ENCODE peak calls at places on chromosomes 4 and X, in nine cellular contexts. One of them, this sample, is unnamed.

GRCh38 chr4:4426511-4427477 is 39.9 kb downstream of the NSG1 start:
- DNase-seq in neuronal stem cell: peak
- DNase-seq in fibroblast of the conjunctiva: no peak
- DNase-seq in GM23248: no peak
- DNase-seq in substantia nigra: no peak
- DNase-seq in CD14-positive monocyte: peak
- DNase-seq in psoas muscle: no peak
- DNase-seq in heart left ventricle: peak
- DNase-seq in ecto neural progenitor cell: no peak
- DNase-seq in this sample: no peak

GRCh38 chr4:108714880-108715279 is 48.0 kb downstream of the ETNPPL start:
- DNase-seq in neuronal stem cell: no peak
- DNase-seq in fibroblast of the conjunctiva: no peak
- DNase-seq in GM23248: no peak
- DNase-seq in substantia nigra: no peak
- DNase-seq in CD14-positive monocyte: no peak
- DNase-seq in psoas muscle: no peak
- DNase-seq in heart left ventricle: no peak
- DNase-seq in ecto neural progenitor cell: no peak
- DNase-seq in this sample: no peak

GRCh38 chr4:85780664-85781063 is 305.7 kb downstream of the ARHGAP24 start:
- DNase-seq in neuronal stem cell: no peak
- DNase-seq in fibroblast of the conjunctiva: no peak
- DNase-seq in GM23248: peak
- DNase-seq in substantia nigra: no peak
- DNase-seq in CD14-positive monocyte: no peak
- DNase-seq in psoas muscle: no peak
- DNase-seq in heart left ventricle: no peak
- DNase-seq in ecto neural progenitor cell: no peak
- DNase-seq in this sample: no peak

GRCh38 chr4:9898596-9899345 is 117.3 kb downstream of the DRD5 start:
- DNase-seq in neuronal stem cell: peak
- DNase-seq in fibroblast of the conjunctiva: no peak
- DNase-seq in GM23248: peak
- DNase-seq in substantia nigra: peak
- DNase-seq in CD14-positive monocyte: no peak
- DNase-seq in psoas muscle: no peak
- DNase-seq in heart left ventricle: peak
- DNase-seq in ecto neural progenitor cell: peak
- DNase-seq in this sample: peak

GRCh38 chrX:17705211-17705610 is 32.1 kb upstream of the SCML1 start:
- DNase-seq in neuronal stem cell: no peak
- DNase-seq in fibroblast of the conjunctiva: no peak
- DNase-seq in GM23248: no peak
- DNase-seq in substantia nigra: no peak
- DNase-seq in CD14-positive monocyte: no peak
- DNase-seq in psoas muscle: no peak
- DNase-seq in heart left ventricle: no peak
- DNase-seq in ecto neural progenitor cell: no peak
- DNase-seq in this sample: no peak

GRCh38 chrX:140766024-140766611 is 56.6 kb downstream of the LINC00632 start:
- DNase-seq in neuronal stem cell: peak
- DNase-seq in fibroblast of the conjunctiva: peak
- DNase-seq in GM23248: peak
- DNase-seq in substantia nigra: peak
- DNase-seq in CD14-positive monocyte: no peak
- DNase-seq in psoas muscle: peak
- DNase-seq in heart left ventricle: peak
- DNase-seq in ecto neural progenitor cell: peak
- DNase-seq in this sample: peak

GRCh38 chrX:56766554-56767412 is 37.7 kb downstream of the NBDY start:
- DNase-seq in neuronal stem cell: no peak
- DNase-seq in fibroblast of the conjunctiva: no peak
- DNase-seq in GM23248: peak
- DNase-seq in substantia nigra: no peak
- DNase-seq in CD14-positive monocyte: no peak
- DNase-seq in psoas muscle: no peak
- DNase-seq in heart left ventricle: no peak
- DNase-seq in ecto neural progenitor cell: peak
- DNase-seq in this sample: no peak

GRCh38 chr4:22315643-22316042 is 200.2 kb downstream of the ADGRA3 start:
- DNase-seq in neuronal stem cell: no peak
- DNase-seq in fibroblast of the conjunctiva: no peak
- DNase-seq in GM23248: peak
- DNase-seq in substantia nigra: no peak
- DNase-seq in CD14-positive monocyte: no peak
- DNase-seq in psoas muscle: no peak
- DNase-seq in heart left ventricle: no peak
- DNase-seq in ecto neural progenitor cell: no peak
- DNase-seq in this sample: no peak

GRCh38 chrX:121000589-121000988 is 15.0 kb upstream of the CT47A1 start:
- DNase-seq in neuronal stem cell: no peak
- DNase-seq in fibroblast of the conjunctiva: peak
- DNase-seq in GM23248: peak
- DNase-seq in substantia nigra: no peak
- DNase-seq in CD14-positive monocyte: no peak
- DNase-seq in psoas muscle: no peak
- DNase-seq in heart left ventricle: no peak
- DNase-seq in ecto neural progenitor cell: no peak
- DNase-seq in this sample: no peak

GRCh38 chr4:169268951-169269781 is 1.6 kb downstream of the SH3RF1 start:
- DNase-seq in neuronal stem cell: no peak
- DNase-seq in fibroblast of the conjunctiva: no peak
- DNase-seq in GM23248: peak
- DNase-seq in substantia nigra: no peak
- DNase-seq in CD14-positive monocyte: no peak
- DNase-seq in psoas muscle: no peak
- DNase-seq in heart left ventricle: no peak
- DNase-seq in ecto neural progenitor cell: no peak
- DNase-seq in this sample: no peak

GRCh38 chrX:112653017-112653416 is 26.7 kb downstream of the LHFPL1 start:
- DNase-seq in neuronal stem cell: no peak
- DNase-seq in fibroblast of the conjunctiva: no peak
- DNase-seq in GM23248: no peak
- DNase-seq in substantia nigra: no peak
- DNase-seq in CD14-positive monocyte: no peak
- DNase-seq in psoas muscle: no peak
- DNase-seq in heart left ventricle: no peak
- DNase-seq in ecto neural progenitor cell: no peak
- DNase-seq in this sample: no peak

GRCh38 chr4:165873298-165874071 is 448 bp downstream of the TLL1 start:
- DNase-seq in neuronal stem cell: peak
- DNase-seq in fibroblast of the conjunctiva: no peak
- DNase-seq in GM23248: peak
- DNase-seq in substantia nigra: no peak
- DNase-seq in CD14-positive monocyte: no peak
- DNase-seq in psoas muscle: peak
- DNase-seq in heart left ventricle: peak
- DNase-seq in ecto neural progenitor cell: peak
- DNase-seq in this sample: no peak

GRCh38 chr4:156512622-156513021 is 459.0 kb downstream of the PDGFC start:
- DNase-seq in neuronal stem cell: no peak
- DNase-seq in fibroblast of the conjunctiva: peak
- DNase-seq in GM23248: peak
- DNase-seq in substantia nigra: no peak
- DNase-seq in CD14-positive monocyte: no peak
- DNase-seq in psoas muscle: no peak
- DNase-seq in heart left ventricle: no peak
- DNase-seq in ecto neural progenitor cell: no peak
- DNase-seq in this sample: no peak

GRCh38 chr4:26441110-26441509 is 49.2 kb downstream of the CCKAR start:
- DNase-seq in neuronal stem cell: no peak
- DNase-seq in fibroblast of the conjunctiva: peak
- DNase-seq in GM23248: peak
- DNase-seq in substantia nigra: no peak
- DNase-seq in CD14-positive monocyte: no peak
- DNase-seq in psoas muscle: no peak
- DNase-seq in heart left ventricle: no peak
- DNase-seq in ecto neural progenitor cell: no peak
- DNase-seq in this sample: no peak

GRCh38 chr4:39658756-39659155 is 20.1 kb upstream of the SMIM14 start:
- DNase-seq in neuronal stem cell: no peak
- DNase-seq in fibroblast of the conjunctiva: no peak
- DNase-seq in GM23248: peak
- DNase-seq in substantia nigra: no peak
- DNase-seq in CD14-positive monocyte: no peak
- DNase-seq in psoas muscle: no peak
- DNase-seq in heart left ventricle: no peak
- DNase-seq in ecto neural progenitor cell: no peak
- DNase-seq in this sample: no peak

GRCh38 chr4:47650584-47651130 is 165.6 kb downstream of the ATP10D start:
- DNase-seq in neuronal stem cell: no peak
- DNase-seq in fibroblast of the conjunctiva: no peak
- DNase-seq in GM23248: no peak
- DNase-seq in substantia nigra: no peak
- DNase-seq in CD14-positive monocyte: no peak
- DNase-seq in psoas muscle: no peak
- DNase-seq in heart left ventricle: no peak
- DNase-seq in ecto neural progenitor cell: no peak
- DNase-seq in this sample: no peak

GRCh38 chr4:38500433-38500832 is 163.6 kb upstream of the KLF3 start:
- DNase-seq in neuronal stem cell: no peak
- DNase-seq in fibroblast of the conjunctiva: no peak
- DNase-seq in GM23248: peak
- DNase-seq in substantia nigra: no peak
- DNase-seq in CD14-positive monocyte: no peak
- DNase-seq in psoas muscle: no peak
- DNase-seq in heart left ventricle: no peak
- DNase-seq in ecto neural progenitor cell: no peak
- DNase-seq in this sample: no peak

GRCh38 chr4:7798215-7798995 is 141.3 kb downstream of the AFAP1 start:
- DNase-seq in neuronal stem cell: no peak
- DNase-seq in fibroblast of the conjunctiva: no peak
- DNase-seq in GM23248: peak
- DNase-seq in substantia nigra: no peak
- DNase-seq in CD14-positive monocyte: no peak
- DNase-seq in psoas muscle: no peak
- DNase-seq in heart left ventricle: no peak
- DNase-seq in ecto neural progenitor cell: no peak
- DNase-seq in this sample: no peak

GRCh38 chr4:4549534-4549933 is 7.7 kb upstream of the STX18 start:
- DNase-seq in neuronal stem cell: no peak
- DNase-seq in fibroblast of the conjunctiva: no peak
- DNase-seq in GM23248: no peak
- DNase-seq in substantia nigra: no peak
- DNase-seq in CD14-positive monocyte: no peak
- DNase-seq in psoas muscle: no peak
- DNase-seq in heart left ventricle: no peak
- DNase-seq in ecto neural progenitor cell: no peak
- DNase-seq in this sample: no peak

GRCh38 chr4:54274264-54274663 is 45.2 kb downstream of the PDGFRA start:
- DNase-seq in neuronal stem cell: no peak
- DNase-seq in fibroblast of the conjunctiva: no peak
- DNase-seq in GM23248: no peak
- DNase-seq in substantia nigra: no peak
- DNase-seq in CD14-positive monocyte: no peak
- DNase-seq in psoas muscle: no peak
- DNase-seq in heart left ventricle: no peak
- DNase-seq in ecto neural progenitor cell: no peak
- DNase-seq in this sample: no peak

GRCh38 chrX:49053223-49054072 is 5.4 kb upstream of the CCDC120 start:
- DNase-seq in neuronal stem cell: peak
- DNase-seq in fibroblast of the conjunctiva: no peak
- DNase-seq in GM23248: peak
- DNase-seq in substantia nigra: no peak
- DNase-seq in CD14-positive monocyte: peak
- DNase-seq in psoas muscle: peak
- DNase-seq in heart left ventricle: peak
- DNase-seq in ecto neural progenitor cell: peak
- DNase-seq in this sample: no peak

GRCh38 chr4:3501825-3502425 is 30.3 kb downstream of the LRPAP1 start:
- DNase-seq in neuronal stem cell: no peak
- DNase-seq in fibroblast of the conjunctiva: no peak
- DNase-seq in GM23248: no peak
- DNase-seq in substantia nigra: no peak
- DNase-seq in CD14-positive monocyte: no peak
- DNase-seq in psoas muscle: no peak
- DNase-seq in heart left ventricle: no peak
- DNase-seq in ecto neural progenitor cell: no peak
- DNase-seq in this sample: no peak

GRCh38 chr4:52172166-52172565 is 121.1 kb downstream of the SPATA18 start:
- DNase-seq in neuronal stem cell: no peak
- DNase-seq in fibroblast of the conjunctiva: no peak
- DNase-seq in GM23248: peak
- DNase-seq in substantia nigra: no peak
- DNase-seq in CD14-positive monocyte: no peak
- DNase-seq in psoas muscle: no peak
- DNase-seq in heart left ventricle: no peak
- DNase-seq in ecto neural progenitor cell: no peak
- DNase-seq in this sample: no peak

GRCh38 chrX:149825424-149825823 is 43.7 kb downstream of the MAGEA9 start:
- DNase-seq in neuronal stem cell: no peak
- DNase-seq in fibroblast of the conjunctiva: no peak
- DNase-seq in GM23248: peak
- DNase-seq in substantia nigra: no peak
- DNase-seq in CD14-positive monocyte: no peak
- DNase-seq in psoas muscle: no peak
- DNase-seq in heart left ventricle: no peak
- DNase-seq in ecto neural progenitor cell: no peak
- DNase-seq in this sample: no peak

GRCh38 chrX:23737413-23737812 is 5.7 kb downstream of the ACOT9 start:
- DNase-seq in neuronal stem cell: no peak
- DNase-seq in fibroblast of the conjunctiva: no peak
- DNase-seq in GM23248: peak
- DNase-seq in substantia nigra: no peak
- DNase-seq in CD14-positive monocyte: no peak
- DNase-seq in psoas muscle: no peak
- DNase-seq in heart left ventricle: no peak
- DNase-seq in ecto neural progenitor cell: no peak
- DNase-seq in this sample: no peak

GRCh38 chr4:88027611-88028608 is 20.5 kb downstream of the PKD2 start:
- DNase-seq in neuronal stem cell: no peak
- DNase-seq in fibroblast of the conjunctiva: peak
- DNase-seq in GM23248: peak
- DNase-seq in substantia nigra: no peak
- DNase-seq in CD14-positive monocyte: no peak
- DNase-seq in psoas muscle: no peak
- DNase-seq in heart left ventricle: no peak
- DNase-seq in ecto neural progenitor cell: no peak
- DNase-seq in this sample: no peak

GRCh38 chr4:17690898-17691297 is 76.5 kb downstream of the MED28 start:
- DNase-seq in neuronal stem cell: no peak
- DNase-seq in fibroblast of the conjunctiva: no peak
- DNase-seq in GM23248: no peak
- DNase-seq in substantia nigra: no peak
- DNase-seq in CD14-positive monocyte: no peak
- DNase-seq in psoas muscle: no peak
- DNase-seq in heart left ventricle: no peak
- DNase-seq in ecto neural progenitor cell: no peak
- DNase-seq in this sample: no peak

GRCh38 chr4:8129785-8130184 is 28.8 kb downstream of the ABLIM2 start:
- DNase-seq in neuronal stem cell: no peak
- DNase-seq in fibroblast of the conjunctiva: no peak
- DNase-seq in GM23248: no peak
- DNase-seq in substantia nigra: no peak
- DNase-seq in CD14-positive monocyte: no peak
- DNase-seq in psoas muscle: peak
- DNase-seq in heart left ventricle: no peak
- DNase-seq in ecto neural progenitor cell: no peak
- DNase-seq in this sample: no peak

GRCh38 chr4:83917572-83917971 is 381.7 kb downstream of the GPAT3 start:
- DNase-seq in neuronal stem cell: no peak
- DNase-seq in fibroblast of the conjunctiva: no peak
- DNase-seq in GM23248: no peak
- DNase-seq in substantia nigra: no peak
- DNase-seq in CD14-positive monocyte: no peak
- DNase-seq in psoas muscle: no peak
- DNase-seq in heart left ventricle: no peak
- DNase-seq in ecto neural progenitor cell: no peak
- DNase-seq in this sample: no peak

GRCh38 chr4:80361329-80361900 is 25.9 kb downstream of the CFAP299 start:
- DNase-seq in neuronal stem cell: no peak
- DNase-seq in fibroblast of the conjunctiva: no peak
- DNase-seq in GM23248: peak
- DNase-seq in substantia nigra: no peak
- DNase-seq in CD14-positive monocyte: no peak
- DNase-seq in psoas muscle: no peak
- DNase-seq in heart left ventricle: no peak
- DNase-seq in ecto neural progenitor cell: no peak
- DNase-seq in this sample: peak

GRCh38 chr4:7650606-7651400 is 216.1 kb upstream of the PSAPL1 start:
- DNase-seq in neuronal stem cell: peak
- DNase-seq in fibroblast of the conjunctiva: no peak
- DNase-seq in GM23248: peak
- DNase-seq in substantia nigra: no peak
- DNase-seq in CD14-positive monocyte: peak
- DNase-seq in psoas muscle: peak
- DNase-seq in heart left ventricle: no peak
- DNase-seq in ecto neural progenitor cell: peak
- DNase-seq in this sample: no peak